ENCODE peak calls at places on chromosome 7, in ten cellular contexts. T, F, K, Y, V, R, C, H, E and P are unnamed samples.

GRCh38 chr7:40805361-40805760 is 670.6 kb downstream of the SUGCT start:
- DNase-seq in V (no peak), F (no peak), R (no peak), Y (no peak), K (peak; percentile 26), H (no peak), C (no peak), E (no peak), T (no peak), P (no peak)

GRCh38 chr7:6164491-6164890 is 107.9 kb downstream of the CYTH3 start:
- DNase-seq in F (no peak), H (no peak), E (no peak), K (peak; percentile 32), R (no peak), C (no peak), Y (peak; percentile 65), T (no peak), V (no peak), P (no peak)

GRCh38 chr7:33108591-33108930 is 643 bp downstream of the RP9 start:
- DNase-seq in H (peak; percentile 19), F (no peak), R (no peak), T (no peak), Y (no peak), C (no peak), V (no peak), K (no peak), E (peak; percentile 29), P (peak; percentile 36)

GRCh38 chr7:43491984-43492383 is 90.9 kb upstream of the STK17A start:
- DNase-seq in H (no peak), R (peak; percentile 32), F (peak; percentile 61), E (no peak), T (no peak), C (no peak), K (peak; percentile 85), Y (no peak), V (no peak), P (peak; percentile 17)

GRCh38 chr7:158791133-158791532 is 38.2 kb downstream of the ESYT2 start:
- DNase-seq in C (no peak), R (no peak), E (no peak), H (no peak), T (no peak), Y (no peak), K (no peak), F (no peak), V (no peak), P (no peak)

GRCh38 chr7:128190051-128190640 is 50.9 kb upstream of the LEP start:
- DNase-seq in V (no peak), F (no peak), C (no peak), T (no peak), H (no peak), R (no peak), K (no peak), E (no peak), Y (peak; percentile 8), P (no peak)

GRCh38 chr7:143518941-143519340 is 41.3 kb downstream of the TAS2R41 start:
- DNase-seq in C (no peak), T (peak; percentile 3), Y (no peak), V (no peak), H (no peak), F (no peak), E (no peak), R (no peak), K (no peak), P (no peak)

GRCh38 chr7:120056227-120056626 is 216.7 kb upstream of the KCND2 start:
- DNase-seq in E (no peak), Y (no peak), R (no peak), F (no peak), H (no peak), V (no peak), K (no peak), C (no peak), T (no peak), P (no peak)

GRCh38 chr7:51374936-51375335 is 58.3 kb upstream of the COBL start:
- DNase-seq in H (no peak), R (no peak), C (no peak), K (no peak), F (no peak), Y (no peak), E (no peak), T (no peak), V (no peak), P (peak; percentile 61)

GRCh38 chr7:3867847-3868246 is 566.8 kb downstream of the SDK1 start:
- DNase-seq in Y (no peak), C (peak; percentile 42), K (no peak), R (no peak), F (no peak), V (no peak), H (no peak), T (no peak), E (peak; percentile 31), P (no peak)

GRCh38 chr7:44177570-44178131 is 11.6 kb downstream of the GCK start:
- DNase-seq in R (no peak), H (no peak), F (no peak), K (peak; percentile 52), V (no peak), Y (no peak), C (no peak), E (no peak), T (peak; percentile 12), P (no peak)

GRCh38 chr7:115410427-115410805 is 488.5 kb downstream of the MDFIC start:
- DNase-seq in F (no peak), V (no peak), Y (no peak), E (no peak), C (no peak), R (no peak), K (no peak), T (no peak), H (no peak), P (no peak)

GRCh38 chr7:107661081-107661864 is 645 bp downstream of the SLC26A4 start:
- DNase-seq in R (no peak), H (peak; percentile 57), F (no peak), E (peak; percentile 48), C (peak; percentile 20), K (peak; percentile 53), T (no peak), V (peak; percentile 2), Y (peak; percentile 72), P (peak; percentile 35)

GRCh38 chr7:92702535-92702934 is 112.3 kb upstream of the FAM133B start:
- DNase-seq in F (no peak), Y (no peak), K (no peak), V (no peak), E (no peak), T (no peak), R (no peak), H (no peak), C (no peak), P (no peak)

GRCh38 chr7:133669061-133669455 is 416.2 kb downstream of the EXOC4 start:
- DNase-seq in V (no peak), K (no peak), Y (peak; percentile 16), E (no peak), H (no peak), T (no peak), C (no peak), R (no peak), F (no peak), P (no peak)

GRCh38 chr7:7103343-7104313 is 78.7 kb upstream of the C1GALT1 start:
- DNase-seq in R (peak; percentile 70), Y (no peak), K (peak; percentile 65), H (peak; percentile 73), C (peak; percentile 70), V (no peak), T (no peak), F (peak; percentile 26), E (no peak), P (peak; percentile 80)

GRCh38 chr7:103637080-103637479 is 191.1 kb upstream of the SLC26A5 start:
- DNase-seq in K (peak; percentile 48), H (no peak), R (peak; percentile 76), F (no peak), C (no peak), V (no peak), E (no peak), Y (no peak), T (no peak), P (no peak)

GRCh38 chr7:44322631-44323363 is 2.6 kb downstream of the CAMK2B start:
- DNase-seq in E (no peak), C (no peak), F (no peak), T (no peak), K (no peak), V (no peak), Y (no peak), R (no peak), H (no peak), P (no peak)

GRCh38 chr7:134612197-134612596 is 34.5 kb upstream of the BPGM start:
- DNase-seq in R (no peak), H (no peak), E (no peak), C (no peak), V (no peak), T (no peak), K (no peak), Y (no peak), F (no peak), P (no peak)

GRCh38 chr7:50856821-50857220 is 74.1 kb upstream of the GRB10 start:
- DNase-seq in H (no peak), V (no peak), F (no peak), E (no peak), C (no peak), Y (no peak), T (no peak), K (peak; percentile 43), R (no peak), P (no peak)

GRCh38 chr7:105675873-105676484 is 94.7 kb upstream of the EFCAB10 start:
- DNase-seq in K (no peak), H (peak; percentile 45), V (peak; percentile 71), Y (no peak), R (no peak), E (no peak), C (no peak), T (no peak), F (no peak), P (no peak)

GRCh38 chr7:81600608-81601007 is 169.2 kb downstream of the HGF start:
- DNase-seq in F (no peak), T (no peak), H (no peak), Y (no peak), R (no peak), C (no peak), K (peak; percentile 7), V (no peak), E (no peak), P (no peak)

GRCh38 chr7:100493476-100494264 is 9.9 kb downstream of the NYAP1 start:
- DNase-seq in R (no peak), K (peak; percentile 8), V (peak; percentile 39), T (peak; percentile 30), F (no peak), C (no peak), H (peak; percentile 69), E (no peak), Y (peak; percentile 67), P (no peak)

GRCh38 chr7:2862831-2863361 is 18.8 kb upstream of the GNA12 start:
- DNase-seq in V (peak; percentile 43), C (no peak), T (no peak), F (no peak), Y (no peak), R (no peak), K (no peak), H (peak; percentile 55), E (no peak), P (no peak)

GRCh38 chr7:118080947-118081346 is 103.0 kb upstream of the LSM8 start:
- DNase-seq in E (peak; percentile 25), Y (peak; percentile 17), C (peak; percentile 11), V (no peak), H (peak; percentile 54), K (peak; percentile 22), F (peak; percentile 93), R (peak; percentile 10), T (no peak), P (peak; percentile 81)

GRCh38 chr7:30143748-30144251 is 9.0 kb downstream of the MTURN start:
- DNase-seq in V (no peak), F (peak; percentile 58), Y (no peak), C (no peak), H (no peak), K (no peak), R (no peak), E (no peak), T (no peak), P (peak; percentile 73)

GRCh38 chr7:130894146-130895005 is 160.4 kb upstream of the KLF14 start:
- DNase-seq in T (no peak), Y (peak; percentile 34), R (no peak), H (no peak), K (peak; percentile 53), E (no peak), C (no peak), V (no peak), F (no peak), P (peak; percentile 97)

GRCh38 chr7:12386237-12386839 is 17.3 kb downstream of the VWDE start:
- DNase-seq in E (no peak), F (no peak), T (no peak), R (no peak), Y (no peak), V (no peak), C (no peak), K (no peak), H (no peak), P (no peak)